ENCODE peak calls at places on chromosome 9, in nine cellular contexts. U, V, X, D, O, C, H, G and A are unnamed samples. For H3K27me3, the result is how much of the 10 kb centered on the place peaks cover.

GRCh38 chr9:126853667-126854066 is 6.8 kb upstream of the ZBTB34 start:
- DNase-seq in U (no peak), V (peak), X (no peak), D (no peak), O (no peak), C (no peak), H (no peak), G (no peak), A (peak)

GRCh38 chr9:79969866-79970265 is 398.1 kb downstream of the TLE4 start:
- DNase-seq in U (no peak), V (no peak), X (no peak), D (no peak), O (no peak), C (no peak), H (no peak), G (no peak), A (no peak)

GRCh38 chr9:109166171-109166770 is 778 bp downstream of the FRRS1L start:
- DNase-seq in U (no peak), V (peak), X (no peak), D (no peak), O (no peak), C (no peak), H (no peak), G (no peak), A (no peak)

GRCh38 chr9:69455311-69455710 is 130.3 kb downstream of the ENTREP1 start:
- DNase-seq in U (no peak), V (peak), X (no peak), D (no peak), O (no peak), C (no peak), H (no peak), G (no peak), A (no peak)

GRCh38 chr9:132516911-132517310 is 65.5 kb upstream of the BARHL1 start:
- DNase-seq in U (no peak), V (no peak), X (no peak), D (no peak), O (no peak), C (no peak), H (no peak), G (no peak), A (no peak)

GRCh38 chr9:126347093-126347492 is 20.5 kb downstream of the MVB12B start:
- DNase-seq in U (no peak), V (no peak), X (no peak), D (no peak), O (no peak), C (no peak), H (no peak), G (no peak), A (no peak)

GRCh38 chr9:120891255-120891954 is 14.4 kb upstream of the PHF19 start:
- DNase-seq in U (no peak), V (no peak), X (no peak), D (no peak), O (no peak), C (no peak), H (no peak), G (peak), A (no peak)

GRCh38 chr9:104780796-104781395 is 17.0 kb downstream of the NIPSNAP3B start:
- DNase-seq in U (no peak), V (no peak), X (no peak), D (no peak), O (no peak), C (no peak), H (no peak), G (no peak), A (no peak)

GRCh38 chr9:110897899-110898298 is 140.4 kb downstream of the LPAR1 start:
- DNase-seq in U (no peak), V (no peak), X (no peak), D (no peak), O (no peak), C (no peak), H (no peak), G (no peak), A (no peak)

GRCh38 chr9:74025402-74025894 is 471.7 kb upstream of the RORB start:
- DNase-seq in U (no peak), V (no peak), X (no peak), D (no peak), O (no peak), C (no peak), H (no peak), G (no peak), A (no peak)

GRCh38 chr9:8140557-8140956 is 341.0 kb upstream of the DMAC1 start:
- DNase-seq in U (no peak), V (no peak), X (peak), D (no peak), O (no peak), C (no peak), H (no peak), G (no peak), A (no peak)

GRCh38 chr9:130962418-130963316 is 23.6 kb upstream of the FIBCD1 start:
- DNase-seq in U (no peak), V (peak), X (no peak), D (peak), O (no peak), C (peak), H (no peak), G (no peak), A (peak)

GRCh38 chr9:26292943-26293342 is 599.7 kb downstream of the CAAP1 start:
- DNase-seq in U (no peak), V (no peak), X (no peak), D (no peak), O (no peak), C (peak), H (no peak), G (no peak), A (peak)

GRCh38 chr9:135468866-135469521 is 10.6 kb upstream of the PPP1R26 start:
- DNase-seq in U (no peak), V (no peak), X (no peak), D (no peak), O (no peak), C (no peak), H (no peak), G (peak), A (peak)

GRCh38 chr9:90368241-90368640 is 274.4 kb downstream of the DIRAS2 start:
- DNase-seq in U (peak), V (no peak), X (no peak), D (no peak), O (no peak), C (no peak), H (no peak), G (no peak), A (no peak)

GRCh38 chr9:18396102-18396728 is 77.7 kb upstream of the ADAMTSL1 start:
- DNase-seq in U (no peak), V (no peak), X (peak), D (no peak), O (no peak), C (no peak), H (no peak), G (no peak), A (peak)

GRCh38 chr9:119365291-119366027 is 3.8 kb downstream of the BRINP1 start:
- DNase-seq in U (peak), V (peak), X (peak), D (no peak), O (no peak), C (no peak), H (no peak), G (no peak), A (peak)

GRCh38 chr9:134705786-134706185 is 64.2 kb downstream of the COL5A1 start:
- DNase-seq in U (no peak), V (no peak), X (no peak), D (no peak), O (no peak), C (no peak), H (peak), G (no peak), A (no peak)

GRCh38 chr9:109953813-109954489 is 174.0 kb downstream of the PALM2AKAP2 start:
- DNase-seq in U (no peak), V (no peak), X (no peak), D (no peak), O (no peak), C (no peak), H (no peak), G (no peak), A (no peak)

GRCh38 chr9:2469681-2470141 is 151.9 kb upstream of the VLDLR start:
- DNase-seq in U (peak), V (peak), X (peak), D (no peak), O (no peak), C (no peak), H (peak), G (no peak), A (no peak)

GRCh38 chr9:121648172-121648571 is 3.3 kb upstream of the DAB2IP start:
- DNase-seq in U (no peak), V (no peak), X (no peak), D (no peak), O (no peak), C (no peak), H (no peak), G (no peak), A (no peak)

GRCh38 chr9:17116400-17116837 is 18.4 kb upstream of the CNTLN start:
- DNase-seq in U (no peak), V (no peak), X (peak), D (no peak), O (no peak), C (no peak), H (no peak), G (no peak), A (no peak)

GRCh38 chr9:105089874-105090273 is 154.6 kb upstream of the SLC44A1 start:
- DNase-seq in U (no peak), V (no peak), X (no peak), D (no peak), O (no peak), C (no peak), H (no peak), G (no peak), A (no peak)

GRCh38 chr9:123364241-123364824 is 8.3 kb downstream of the CRB2 start:
- DNase-seq in U (no peak), V (no peak), X (no peak), D (no peak), O (no peak), C (peak), H (no peak), G (no peak), A (peak)

GRCh38 chr9:22117511-22118388 is 108.6 kb upstream of the CDKN2B start:
- DNase-seq in U (no peak), V (peak), X (no peak), D (no peak), O (no peak), C (peak), H (no peak), G (no peak), A (peak)

GRCh38 chr9:135139366-135139965 is 52.0 kb downstream of the OLFM1 start:
- DNase-seq in U (no peak), V (no peak), X (no peak), D (no peak), O (no peak), C (no peak), H (no peak), G (no peak), A (no peak)

GRCh38 chr9:110891760-110892159 is 146.5 kb downstream of the LPAR1 start:
- DNase-seq in U (no peak), V (no peak), X (no peak), D (no peak), O (no peak), C (no peak), H (no peak), G (no peak), A (no peak)

GRCh38 chr9:125049212-125049611 is 94.1 kb downstream of the SCAI start:
- DNase-seq in U (no peak), V (no peak), X (no peak), D (no peak), O (no peak), C (no peak), H (no peak), G (no peak), A (no peak)

GRCh38 chr9:100269656-100270055 is 83.1 kb downstream of the TEX10 start:
- DNase-seq in U (no peak), V (no peak), X (no peak), D (no peak), O (no peak), C (no peak), H (no peak), G (no peak), A (no peak)

DNA sequence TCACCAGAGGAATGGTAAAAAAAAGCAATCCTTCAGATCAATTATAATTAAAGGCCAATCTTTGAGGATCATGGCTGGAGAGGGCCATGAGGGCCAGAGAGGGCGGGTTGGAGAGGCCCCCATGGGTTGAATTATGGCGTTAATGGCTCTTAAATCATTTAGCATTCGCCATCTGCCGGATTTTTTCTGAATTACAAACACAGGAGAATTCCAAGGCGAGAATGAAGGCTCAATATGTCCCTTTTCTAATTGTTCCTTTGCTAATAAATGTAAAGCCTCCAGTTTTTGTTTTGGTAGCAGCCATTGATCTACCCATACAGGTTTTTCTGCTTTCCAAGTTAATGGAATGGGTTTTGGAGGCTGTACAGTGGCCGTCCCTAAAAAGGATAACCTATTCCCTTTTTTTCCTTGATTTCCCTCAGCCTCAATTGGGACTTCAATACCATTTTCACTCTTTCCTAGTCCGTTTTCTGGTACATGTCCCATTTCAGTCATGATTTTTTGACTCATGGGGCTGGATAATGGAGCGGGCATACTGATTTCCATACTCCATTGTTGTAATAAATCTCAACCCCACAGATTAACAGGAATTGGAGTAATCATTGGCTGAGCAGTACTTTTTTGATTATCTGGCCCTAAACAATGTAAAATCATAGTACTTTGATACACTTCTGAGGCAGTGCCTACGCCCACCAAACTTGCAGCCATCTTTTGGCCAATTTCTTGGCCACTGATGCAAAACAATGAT is 6.7 kb upstream of the TMEM141 start:
- DNase-seq in U (no peak), V (no peak), X (peak), D (no peak), O (no peak), C (no peak), H (no peak), G (no peak), A (no peak)
- H3K27me3 ChIP-seq in U (under half), V (under half), X (under half), D (under half), O (under half), C (under half), H (under half), G (under half), A (under half)

GRCh38 chr9:84998639-84999038 is 329.1 kb downstream of the NTRK2 start:
- DNase-seq in U (no peak), V (no peak), X (no peak), D (no peak), O (no peak), C (no peak), H (no peak), G (no peak), A (no peak)
- H3K27me3 ChIP-seq in U (under half), V (under half), X (under half), D (under half), O (under half), C (under half), H (under half), G (under half), A (under half)

GRCh38 chr9:82512724-82513123 is 524.2 kb downstream of the SPATA31D1 start:
- DNase-seq in U (no peak), V (no peak), X (no peak), D (no peak), O (no peak), C (no peak), H (no peak), G (no peak), A (no peak)

GRCh38 chr9:82511626-82512025 is 523.1 kb downstream of the SPATA31D1 start:
- DNase-seq in U (no peak), V (peak), X (no peak), D (no peak), O (no peak), C (no peak), H (no peak), G (no peak), A (no peak)

GRCh38 chr9:82513976-82514735 is 525.6 kb downstream of the SPATA31D1 start:
- DNase-seq in U (no peak), V (no peak), X (no peak), D (no peak), O (no peak), C (no peak), H (no peak), G (no peak), A (no peak)

DNA sequence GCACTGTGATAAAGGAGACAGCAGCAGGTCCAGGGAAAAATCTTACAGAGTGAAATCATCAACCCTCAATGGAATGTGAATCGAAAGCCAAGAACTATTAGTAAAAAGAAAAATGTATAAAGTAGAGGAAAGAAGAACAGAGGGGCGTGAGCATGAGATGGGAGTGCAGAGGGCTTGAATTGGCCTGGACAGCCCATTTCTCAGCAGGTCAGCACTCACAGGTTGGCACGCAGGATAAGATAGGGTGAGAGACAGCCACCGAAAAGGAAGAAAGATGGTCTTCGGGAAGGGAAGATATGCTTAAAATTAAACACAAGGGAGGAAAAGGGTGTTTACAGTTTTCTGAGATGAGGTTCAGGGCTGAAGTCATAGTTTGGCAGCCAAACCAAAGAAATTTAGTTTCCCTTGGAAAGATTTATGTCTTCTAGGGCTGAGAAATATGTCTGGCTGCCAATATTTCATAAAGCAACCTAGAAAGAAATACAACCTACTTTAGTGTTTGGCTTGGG is 524.7 kb downstream of the SPATA31D1 start:
- DNase-seq in U (no peak), V (no peak), X (no peak), D (no peak), O (no peak), C (no peak), H (no peak), G (no peak), A (peak)
- H3K27me3 ChIP-seq in U (under half), V (under half), X (under half), D (under half), O (under half), C (under half), H (under half), G (under half), A (under half)

DNA sequence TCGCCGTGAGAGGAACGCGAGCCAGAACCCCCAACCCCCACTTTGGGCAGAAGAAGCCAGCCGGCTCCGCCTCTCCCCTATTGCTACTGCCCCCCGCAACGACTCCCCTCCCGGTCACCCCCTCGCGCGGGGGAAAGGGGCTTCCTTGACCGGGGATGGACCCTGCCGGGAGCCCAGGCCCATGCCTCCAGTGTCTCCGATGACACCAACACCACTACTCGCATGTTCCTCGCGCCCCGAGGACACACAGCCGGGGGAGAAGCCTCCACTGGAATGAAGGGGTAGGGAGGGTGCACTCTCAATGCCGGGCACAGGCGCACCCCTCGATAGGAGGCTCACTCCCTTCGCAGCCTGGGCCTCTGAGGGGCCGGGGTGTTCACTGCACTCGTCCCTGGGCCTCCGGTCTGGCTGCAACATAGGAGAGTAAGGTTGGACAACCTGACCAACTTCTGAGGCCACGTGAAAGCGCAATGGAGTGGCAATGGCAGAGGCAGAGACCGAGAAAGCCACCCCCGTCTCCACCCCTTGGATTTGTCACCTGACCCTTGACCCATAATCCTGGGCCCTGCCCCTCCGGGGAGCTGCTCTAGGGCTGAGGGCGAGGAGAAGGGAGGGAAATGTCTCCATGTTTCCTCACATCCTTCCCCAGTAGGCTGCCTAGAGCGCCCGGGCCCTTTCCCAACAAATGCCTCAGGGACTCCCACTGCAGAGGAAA is 1.0 kb upstream of the CNTFR start:
- DNase-seq in U (no peak), V (peak), X (no peak), D (peak), O (peak), C (no peak), H (peak), G (no peak), A (no peak)
- H3K27me3 ChIP-seq in U (under half), V (half or more), X (under half), D (under half), O (under half), C (half or more), H (under half), G (half or more), A (half or more)

GRCh38 chr9:94868462-94868861 is 142.0 kb downstream of the AOPEP start:
- DNase-seq in U (no peak), V (no peak), X (no peak), D (no peak), O (no peak), C (no peak), H (no peak), G (no peak), A (no peak)
- H3K27me3 ChIP-seq in U (under half), V (under half), X (under half), D (under half), O (under half), C (under half), H (under half), G (under half), A (under half)

GRCh38 chr9:976258-976804 is at the start of gene DMRT3:
- DNase-seq in U (no peak), V (peak), X (peak), D (no peak), O (no peak), C (no peak), H (no peak), G (no peak), A (no peak)

GRCh38 chr9:978117-978830 is 1.8 kb downstream of the DMRT3 start:
- DNase-seq in U (no peak), V (no peak), X (no peak), D (no peak), O (no peak), C (no peak), H (no peak), G (no peak), A (no peak)

GRCh38 chr9:975740-976257 is 656 bp upstream of the DMRT3 start:
- DNase-seq in U (no peak), V (no peak), X (no peak), D (no peak), O (no peak), C (no peak), H (no peak), G (no peak), A (no peak)

GRCh38 chr9:977361-978116 is 1.1 kb downstream of the DMRT3 start:
- DNase-seq in U (no peak), V (no peak), X (no peak), D (no peak), O (no peak), C (no peak), H (no peak), G (no peak), A (no peak)

GRCh38 chr9:976805-977360 is 428 bp downstream of the DMRT3 start:
- DNase-seq in U (no peak), V (peak), X (no peak), D (no peak), O (no peak), C (no peak), H (no peak), G (no peak), A (no peak)
- H3K27me3 ChIP-seq in U (under half), V (half or more), X (half or more), D (under half), O (half or more), C (half or more), H (half or more), G (half or more), A (half or more)

GRCh38 chr9:91786132-91786896 is 163.7 kb downstream of the ROR2 start:
- DNase-seq in U (no peak), V (peak), X (no peak), D (no peak), O (peak), C (no peak), H (no peak), G (no peak), A (no peak)
- H3K27me3 ChIP-seq in U (under half), V (under half), X (under half), D (under half), O (under half), C (under half), H (under half), G (under half), A (under half)

DNA sequence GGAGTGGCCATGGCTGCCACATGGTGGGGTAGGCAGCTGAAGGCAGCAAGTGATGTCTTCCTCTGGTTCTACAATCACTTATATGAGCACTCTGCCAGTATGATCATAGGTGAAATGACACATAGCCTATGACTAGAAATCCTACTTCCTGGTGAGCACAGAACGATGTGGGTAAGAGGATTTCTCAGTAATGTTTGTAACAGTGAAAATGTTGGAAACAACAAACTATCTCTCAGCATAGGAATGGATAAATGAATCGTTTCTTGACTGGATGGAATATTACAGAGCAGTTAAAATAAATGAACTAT is 187.0 kb upstream of the S1PR3 start:
- DNase-seq in U (no peak), V (no peak), X (no peak), D (no peak), O (no peak), C (no peak), H (no peak), G (no peak), A (no peak)
- H3K27me3 ChIP-seq in U (under half), V (under half), X (under half), D (under half), O (under half), C (under half), H (under half), G (under half), A (under half)